ENCODE peak calls at places on chromosomes 5 and 9, in five cellular contexts. One of them, this sample, is unnamed.

GRCh38 chr5:148542812-148543211 is 111.5 kb downstream of the HTR4 start:
- DNase-seq in DND-41: no peak
- DNase-seq in GM23338: no peak
- DNase-seq in CD8-positive, alpha-beta memory T cell: no peak
- DNase-seq in colonic mucosa: no peak
- DNase-seq in this sample: no peak

GRCh38 chr9:89154651-89155336 is 23.8 kb downstream of the SHC3 start:
- DNase-seq in DND-41: no peak
- DNase-seq in CD8-positive, alpha-beta memory T cell: no peak
- DNase-seq in colonic mucosa: no peak
- DNase-seq in GM23338: no peak
- DNase-seq in this sample: no peak

GRCh38 chr5:2899311-2899710 is 147.8 kb upstream of the IRX2 start:
- DNase-seq in GM23338: no peak
- DNase-seq in CD8-positive, alpha-beta memory T cell: no peak
- DNase-seq in DND-41: no peak
- DNase-seq in colonic mucosa: no peak
- DNase-seq in this sample: no peak

GRCh38 chr9:134811673-134812668 is 68.6 kb upstream of the FCN2 start:
- DNase-seq in GM23338: peak
- DNase-seq in colonic mucosa: no peak
- DNase-seq in DND-41: no peak
- DNase-seq in CD8-positive, alpha-beta memory T cell: no peak
- DNase-seq in this sample: no peak

GRCh38 chr5:170216262-170216864 is 16.4 kb upstream of the C5orf58 start:
- DNase-seq in GM23338: peak
- DNase-seq in DND-41: peak
- DNase-seq in CD8-positive, alpha-beta memory T cell: no peak
- DNase-seq in colonic mucosa: no peak
- DNase-seq in this sample: no peak

GRCh38 chr9:36204906-36205547 is 14.3 kb downstream of the CLTA start:
- DNase-seq in DND-41: no peak
- DNase-seq in GM23338: peak
- DNase-seq in CD8-positive, alpha-beta memory T cell: no peak
- DNase-seq in colonic mucosa: no peak
- DNase-seq in this sample: no peak

GRCh38 chr5:116778015-116778414 is 203.4 kb upstream of the SEMA6A start:
- DNase-seq in DND-41: no peak
- DNase-seq in GM23338: peak
- DNase-seq in colonic mucosa: no peak
- DNase-seq in CD8-positive, alpha-beta memory T cell: no peak
- DNase-seq in this sample: no peak

GRCh38 chr5:40167283-40167682 is 512.4 kb upstream of the PTGER4 start:
- DNase-seq in colonic mucosa: no peak
- DNase-seq in GM23338: no peak
- DNase-seq in CD8-positive, alpha-beta memory T cell: no peak
- DNase-seq in DND-41: no peak
- DNase-seq in this sample: no peak

GRCh38 chr5:108615216-108615615 is 132.5 kb upstream of the FER start:
- DNase-seq in GM23338: no peak
- DNase-seq in colonic mucosa: no peak
- DNase-seq in DND-41: no peak
- DNase-seq in CD8-positive, alpha-beta memory T cell: no peak
- DNase-seq in this sample: no peak

GRCh38 chr9:6921335-6921734 is 163.6 kb downstream of the KDM4C start:
- DNase-seq in CD8-positive, alpha-beta memory T cell: no peak
- DNase-seq in DND-41: no peak
- DNase-seq in colonic mucosa: no peak
- DNase-seq in GM23338: no peak
- DNase-seq in this sample: no peak

GRCh38 chr5:41871866-41872265 is 1.6 kb upstream of the OXCT1 start:
- DNase-seq in colonic mucosa: no peak
- DNase-seq in DND-41: no peak
- DNase-seq in GM23338: no peak
- DNase-seq in CD8-positive, alpha-beta memory T cell: no peak
- DNase-seq in this sample: no peak

GRCh38 chr5:168076561-168076991 is 214.9 kb upstream of the WWC1 start:
- DNase-seq in DND-41: peak
- DNase-seq in GM23338: peak
- DNase-seq in colonic mucosa: no peak
- DNase-seq in CD8-positive, alpha-beta memory T cell: no peak
- DNase-seq in this sample: no peak

DNA sequence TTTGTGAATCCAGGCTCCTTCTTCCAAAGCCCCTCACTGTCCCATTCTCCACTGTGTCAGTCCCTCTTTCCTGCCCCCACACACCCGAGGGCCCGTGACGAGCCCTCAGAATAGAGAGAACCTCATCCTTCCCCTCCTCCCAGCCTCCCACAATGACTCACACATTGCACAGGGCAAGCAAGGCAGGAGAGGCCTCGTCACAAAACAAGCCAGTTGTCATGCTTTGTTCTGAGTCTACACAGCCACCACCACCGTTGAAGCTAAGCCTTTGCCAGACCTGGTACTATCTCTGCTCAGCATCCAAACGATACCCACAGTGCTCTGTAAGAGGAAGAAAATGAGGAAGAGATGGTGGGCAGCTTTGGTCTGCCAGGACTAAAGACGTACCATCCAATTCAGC is 142.2 kb upstream of the ZNF366 start:
- DNase-seq in CD8-positive, alpha-beta memory T cell: no peak
- DNase-seq in DND-41: no peak
- DNase-seq in colonic mucosa: no peak
- DNase-seq in GM23338: no peak
- DNase-seq in this sample: no peak
- H3K27ac ChIP-seq in CD8-positive, alpha-beta memory T cell: no peak
- H3K27ac ChIP-seq in DND-41: no peak
- H3K27ac ChIP-seq in colonic mucosa: no peak
- H3K27ac ChIP-seq in GM23338: no peak
- H3K27ac ChIP-seq in this sample: peak

DNA sequence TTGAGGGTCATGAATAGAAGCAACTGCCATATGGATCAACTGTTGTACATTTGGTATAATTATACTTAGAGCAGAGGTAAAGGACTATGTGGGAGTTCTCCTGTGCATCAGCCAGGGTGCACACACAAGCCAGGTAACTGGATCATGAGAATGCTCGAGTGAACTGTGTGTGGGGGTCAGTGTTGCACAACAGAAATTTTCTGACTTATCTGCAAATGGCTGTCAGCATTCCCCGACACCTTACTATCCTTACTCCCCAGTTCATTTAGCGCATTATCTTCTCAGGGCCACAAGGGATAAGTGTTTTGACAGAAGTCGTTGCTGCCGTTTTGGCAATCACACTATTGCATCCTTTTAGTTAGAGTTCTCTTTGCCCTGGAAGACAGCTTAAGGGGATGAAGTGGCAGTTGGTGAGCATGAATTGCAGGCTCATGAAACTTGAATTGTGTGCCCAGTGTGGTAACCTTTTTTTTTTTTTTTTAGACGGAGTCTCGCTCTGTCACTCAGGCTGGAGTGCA is 1.7 kb downstream of the CANX start:
- DNase-seq in colonic mucosa: no peak
- DNase-seq in GM23338: peak
- DNase-seq in CD8-positive, alpha-beta memory T cell: no peak
- DNase-seq in DND-41: no peak
- DNase-seq in this sample: no peak
- H3K4me3 ChIP-seq in colonic mucosa: peak
- H3K4me3 ChIP-seq in GM23338: peak
- H3K4me3 ChIP-seq in CD8-positive, alpha-beta memory T cell: peak
- H3K4me3 ChIP-seq in DND-41: peak
- H3K4me3 ChIP-seq in this sample: peak

DNA sequence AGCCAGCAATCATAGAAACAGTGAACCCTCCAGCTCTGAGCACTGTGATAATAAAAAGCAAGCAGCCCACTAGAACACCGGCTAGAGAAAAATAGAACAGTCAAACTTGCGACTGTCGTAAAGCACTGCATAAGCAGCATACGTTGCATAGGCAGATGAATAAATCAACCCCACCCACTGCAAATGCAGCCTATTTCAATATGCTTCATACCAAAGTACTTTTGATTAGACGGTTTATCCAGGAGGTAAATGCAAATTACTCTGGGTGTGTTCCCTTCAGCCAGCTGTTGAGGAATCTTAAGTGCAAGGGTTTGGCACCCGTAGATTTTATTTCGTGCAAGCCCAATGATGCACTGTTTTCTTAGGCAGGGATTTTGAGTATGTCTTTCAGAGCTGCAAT is 32.1 kb upstream of the ANKRD18A start:
- DNase-seq in DND-41: no peak
- DNase-seq in CD8-positive, alpha-beta memory T cell: no peak
- DNase-seq in colonic mucosa: no peak
- DNase-seq in GM23338: no peak
- DNase-seq in this sample: no peak
- H3K27ac ChIP-seq in DND-41: no peak
- H3K27ac ChIP-seq in CD8-positive, alpha-beta memory T cell: no peak
- H3K27ac ChIP-seq in colonic mucosa: no peak
- H3K27ac ChIP-seq in GM23338: no peak
- H3K27ac ChIP-seq in this sample: no peak

DNA sequence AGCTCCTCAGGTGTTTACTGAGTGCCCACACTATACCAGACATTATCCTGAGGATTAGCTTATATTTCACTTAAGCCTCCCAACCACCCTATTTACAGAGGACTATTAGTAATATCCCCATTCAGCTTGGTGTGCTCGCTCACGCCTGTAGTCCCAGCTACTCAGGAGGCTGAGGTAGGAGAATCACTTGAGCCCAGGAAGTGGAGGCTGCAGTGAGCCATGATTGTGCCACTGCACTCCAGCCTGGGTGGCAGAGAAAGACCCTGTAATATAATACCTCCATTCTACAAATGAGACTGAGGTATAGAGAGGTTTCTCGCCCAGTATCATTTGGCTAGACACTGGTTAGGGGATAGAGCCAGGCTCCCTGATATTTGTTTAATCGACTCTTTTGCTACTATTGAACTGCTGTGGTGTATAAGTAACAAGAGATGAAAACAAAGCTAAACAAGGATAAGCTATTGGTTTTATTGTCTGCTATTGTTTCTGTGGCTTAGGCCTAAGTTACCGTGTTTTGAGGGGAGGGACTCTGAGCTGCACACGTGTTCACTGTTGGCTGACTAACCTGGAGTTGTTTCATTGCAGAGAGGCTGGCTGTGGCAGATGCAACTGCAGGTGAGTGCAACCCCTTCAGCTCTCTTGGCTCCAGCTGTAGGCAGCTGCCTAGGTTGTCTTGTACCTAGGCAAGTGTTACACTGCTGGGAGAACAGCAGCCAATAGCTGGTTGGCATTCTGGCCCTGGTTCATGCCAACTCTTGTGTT is 17.8 kb upstream of the MATR3 start:
- DNase-seq in CD8-positive, alpha-beta memory T cell: no peak
- DNase-seq in GM23338: no peak
- DNase-seq in colonic mucosa: peak
- DNase-seq in DND-41: no peak
- DNase-seq in this sample: no peak
- H3K4me3 ChIP-seq in CD8-positive, alpha-beta memory T cell: no peak
- H3K4me3 ChIP-seq in GM23338: peak
- H3K4me3 ChIP-seq in colonic mucosa: no peak
- H3K4me3 ChIP-seq in DND-41: no peak
- H3K4me3 ChIP-seq in this sample: no peak

DNA sequence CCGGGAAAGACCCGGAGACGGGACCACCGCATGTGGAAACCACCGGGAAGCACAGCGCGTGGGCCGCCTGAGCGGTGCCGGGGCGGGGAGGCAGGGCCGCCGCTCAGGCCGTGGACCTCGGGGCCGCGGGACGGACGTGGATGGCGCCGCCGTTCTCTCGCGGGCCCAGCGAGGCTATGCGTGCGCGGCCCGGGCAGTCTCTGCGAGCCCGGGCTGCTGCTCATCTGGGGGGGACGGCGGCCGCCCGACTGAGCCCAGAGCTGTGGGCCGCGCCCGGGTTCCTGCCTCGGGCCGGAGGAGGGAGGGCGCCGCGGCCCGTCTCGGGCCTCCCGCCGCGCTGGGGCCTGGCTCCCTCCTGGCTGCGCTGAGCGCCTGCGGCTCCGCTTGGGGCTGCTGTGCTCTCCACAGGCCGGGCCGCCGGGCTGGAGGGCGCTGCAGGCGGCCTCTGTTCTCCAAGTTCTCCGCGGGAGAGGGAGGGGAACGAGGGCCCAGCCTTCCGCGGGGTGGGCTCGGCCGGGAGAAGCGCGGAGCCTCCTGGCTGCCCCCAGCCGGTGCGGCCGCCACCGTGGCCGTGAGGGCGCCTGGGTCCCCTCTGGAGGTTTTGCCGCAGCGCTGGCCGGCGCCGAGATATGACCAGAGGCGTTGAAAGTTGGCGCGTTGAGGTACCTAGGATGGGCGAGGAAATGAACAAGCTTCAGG is 13.7 kb downstream of the RABL6 start:
- DNase-seq in CD8-positive, alpha-beta memory T cell: no peak
- DNase-seq in DND-41: no peak
- DNase-seq in colonic mucosa: no peak
- DNase-seq in GM23338: peak
- DNase-seq in this sample: peak
- H3K27ac ChIP-seq in CD8-positive, alpha-beta memory T cell: no peak
- H3K27ac ChIP-seq in DND-41: no peak
- H3K27ac ChIP-seq in colonic mucosa: no peak
- H3K27ac ChIP-seq in GM23338: no peak
- H3K27ac ChIP-seq in this sample: no peak